ENCODE peak calls at places on chromosomes 12 and 14, in six cellular contexts. M is tibial artery; O is bronchial epithelial cell; L is spleen; A is CD8-positive, alpha-beta T cell; B is breast epithelium. G is an unnamed sample.
A peak's percentile ranks its signal among the peaks of the same experiment; 100 is the strongest.

GRCh38 chr12:102702447-102703114 is 214.5 kb downstream of the PAH start:
- DNase-seq in M (no peak), O (peak; percentile 46), L (no peak), A (no peak), B (no peak), G (no peak)

GRCh38 chr14:102910442-102910841 is 12.0 kb upstream of the AMN start:
- DNase-seq in M (peak; percentile 38), O (no peak), L (peak; percentile 45), A (no peak), B (no peak), G (no peak)

GRCh38 chr12:5872745-5873144 is 72.3 kb downstream of the ANO2 start:
- DNase-seq in M (no peak), O (peak; percentile 1), L (no peak), A (no peak), B (no peak), G (no peak)

GRCh38 chr14:36430662-36431084 is 89.4 kb downstream of the NKX2-1 start:
- DNase-seq in M (no peak), O (peak; percentile 58), L (no peak), A (no peak), B (no peak), G (no peak)

GRCh38 chr12:121245031-121245430 is 35.1 kb downstream of the P2RX4 start:
- DNase-seq in M (no peak), O (no peak), L (no peak), A (no peak), B (no peak), G (no peak)

GRCh38 chr12:59055204-59055839 is 135.0 kb upstream of the LRIG3 start:
- DNase-seq in M (no peak), O (peak; percentile 99), L (no peak), A (no peak), B (no peak), G (no peak)

GRCh38 chr12:16112151-16112550 is 165.3 kb downstream of the SLC15A5 start:
- DNase-seq in M (no peak), O (no peak), L (no peak), A (no peak), B (no peak), G (no peak)

GRCh38 chr12:124646385-124647230 is 79.2 kb upstream of the NCOR2 start:
- DNase-seq in M (no peak), O (no peak), L (no peak), A (peak; percentile 35), B (no peak), G (no peak)

GRCh38 chr12:107330901-107331431 is 237.6 kb upstream of the CRY1 start:
- DNase-seq in M (no peak), O (no peak), L (no peak), A (no peak), B (no peak), G (no peak)

GRCh38 chr14:100365741-100366140 is 42.6 kb downstream of the SLC25A47 start:
- DNase-seq in M (no peak), O (no peak), L (no peak), A (no peak), B (no peak), G (no peak)

GRCh38 chr12:102740157-102741032 is 176.6 kb downstream of the PAH start:
- DNase-seq in M (no peak), O (peak; percentile 13), L (no peak), A (no peak), B (no peak), G (no peak)

GRCh38 chr12:80778005-80778541 is 61.4 kb downstream of the MYF5 start:
- DNase-seq in M (peak; percentile 74), O (peak; percentile 99), L (no peak), A (no peak), B (no peak), G (no peak)

GRCh38 chr14:52060080-52060479 is 8.8 kb downstream of the NID2 start:
- DNase-seq in M (no peak), O (no peak), L (no peak), A (no peak), B (no peak), G (no peak)

GRCh38 chr12:42238240-42239140 is at the start of gene YAF2:
- DNase-seq in M (peak; percentile 93), O (peak; percentile 64), L (peak; percentile 98), A (peak; percentile 87), B (peak; percentile 86), G (peak; percentile 89)

GRCh38 chr12:99695050-99695449 is 47.5 kb downstream of the GARIN6 start:
- DNase-seq in M (no peak), O (no peak), L (no peak), A (no peak), B (no peak), G (no peak)

GRCh38 chr14:24259282-24260025 is 3.5 kb downstream of the TGM1 start:
- DNase-seq in M (peak; percentile 54), O (peak; percentile 48), L (peak; percentile 50), A (no peak), B (no peak), G (no peak)

GRCh38 chr12:1691123-1692007 is 495 bp downstream of the ADIPOR2 start:
- DNase-seq in M (peak; percentile 71), O (peak; percentile 36), L (peak; percentile 93), A (no peak), B (no peak), G (peak; percentile 22)

GRCh38 chr14:33679461-33680225 is 271.2 kb downstream of the EGLN3 start:
- DNase-seq in M (no peak), O (peak; percentile 52), L (no peak), A (no peak), B (no peak), G (no peak)

DNA sequence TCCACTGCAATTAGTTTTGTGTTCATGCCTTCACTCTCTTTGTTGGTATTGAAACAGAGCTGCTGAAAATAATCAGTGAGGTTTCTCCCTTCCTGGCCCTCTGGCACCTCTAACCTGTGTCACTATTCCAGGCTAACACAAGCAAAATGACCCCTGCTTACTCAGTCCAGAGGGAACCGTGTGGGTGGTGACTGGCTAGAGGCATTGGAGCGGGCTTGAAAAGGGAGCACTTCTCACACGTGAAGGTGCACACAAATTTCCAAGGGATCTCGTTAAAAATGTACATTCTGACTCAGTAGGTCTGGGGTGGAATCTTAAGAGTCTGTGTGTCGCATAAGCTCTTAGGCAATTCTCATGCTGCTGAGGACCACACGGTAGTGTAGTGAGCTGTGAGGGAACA is 1.3 kb upstream of the SLC24A4 start:
- DNase-seq in M (no peak), O (no peak), L (no peak), A (no peak), B (no peak), G (no peak)
- H3K27me3 ChIP-seq in M (no peaks in the 10 kb centered on the region), O (peaks cover 42% of the 10 kb centered on the region), L (peaks cover 58% of the 10 kb centered on the region), A (peaks cover 3% of the 10 kb centered on the region), B (peaks cover 60% of the 10 kb centered on the region), G (no peaks in the 10 kb centered on the region)

GRCh38 chr12:3553221-3553620 is 62.2 kb downstream of the PRMT8 start:
- DNase-seq in M (no peak), O (no peak), L (no peak), A (no peak), B (peak; percentile 7), G (no peak)
- H3K27me3 ChIP-seq in M (no peaks in the 10 kb centered on the region), O (peaks cover 3% of the 10 kb centered on the region), L (peaks cover 6% of the 10 kb centered on the region), A (no peaks in the 10 kb centered on the region), B (peaks cover 4% of the 10 kb centered on the region), G (no peaks in the 10 kb centered on the region)

DNA sequence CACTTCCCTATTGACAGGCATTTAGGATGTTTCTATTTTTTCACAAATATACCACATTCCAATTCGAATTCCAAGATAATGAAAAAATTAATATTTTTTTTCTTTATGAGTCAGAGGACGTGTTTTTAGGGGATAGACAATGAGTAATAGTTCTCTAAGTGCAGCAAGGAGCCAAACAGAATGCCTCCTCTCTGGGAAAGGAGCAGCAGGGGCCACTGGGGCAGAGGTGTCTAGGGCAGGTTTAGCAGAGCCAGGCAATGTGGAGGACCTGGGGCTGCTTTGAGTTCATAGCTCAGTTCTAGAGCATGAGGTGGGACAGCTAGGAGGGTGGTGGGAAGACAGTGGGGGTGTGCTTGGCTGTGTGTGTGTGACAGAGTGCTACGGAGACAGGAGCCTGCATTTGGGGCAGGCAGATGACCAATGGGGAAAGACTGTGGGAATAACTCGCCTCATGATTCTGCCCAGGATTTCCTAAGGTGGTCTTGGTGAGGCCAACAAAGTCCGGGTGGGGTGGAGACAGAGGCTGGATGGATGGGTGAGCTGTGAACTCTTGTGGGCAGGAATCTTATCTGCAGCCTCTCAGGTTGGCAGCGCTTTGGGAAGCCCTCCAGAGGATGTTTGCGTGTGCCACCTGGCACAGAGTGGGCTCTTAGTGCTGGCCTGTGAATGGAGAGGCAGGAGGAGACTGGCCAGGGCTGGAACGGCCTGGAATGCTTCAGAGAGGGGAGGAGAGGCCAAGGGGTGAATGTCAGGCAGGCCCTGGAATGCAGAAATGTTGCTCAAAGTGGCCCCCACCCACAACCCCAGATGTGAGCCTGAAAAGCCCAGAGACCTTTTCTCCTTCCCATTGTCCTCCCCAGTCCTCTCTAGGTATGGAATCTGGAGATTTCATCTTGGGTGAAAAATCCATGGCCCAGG is 2.4 kb upstream of the KRT7 start:
- DNase-seq in M (peak; percentile 75), O (peak; percentile 83), L (peak; percentile 46), A (no peak), B (peak; percentile 51), G (no peak)
- H3K27me3 ChIP-seq in M (no peaks in the 10 kb centered on the region), O (no peaks in the 10 kb centered on the region), L (peaks cover 48% of the 10 kb centered on the region), A (peaks cover 5% of the 10 kb centered on the region), B (peaks cover 5% of the 10 kb centered on the region), G (peaks cover 6% of the 10 kb centered on the region)

DNA sequence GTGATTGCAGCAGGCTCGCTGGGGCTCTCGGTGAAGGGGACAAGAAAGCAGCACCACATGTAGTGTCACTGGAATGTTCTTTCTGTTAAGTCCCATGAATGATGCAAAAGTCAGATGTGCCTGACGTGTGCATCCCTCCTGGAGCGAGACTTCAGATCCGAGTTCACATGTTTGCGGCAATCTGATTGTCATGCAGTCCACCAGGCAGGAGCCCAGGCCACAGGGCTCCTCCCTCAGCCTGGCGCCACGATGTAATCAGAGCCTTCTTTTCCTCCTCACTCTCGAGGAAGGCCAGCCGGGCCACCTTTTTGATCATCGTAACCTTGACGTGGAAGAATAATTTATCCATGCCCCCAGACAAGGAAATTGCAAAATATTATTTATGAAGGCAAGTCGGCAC is 214.7 kb downstream of the PHETA1 start:
- DNase-seq in M (no peak), O (no peak), L (peak; percentile 27), A (no peak), B (no peak), G (no peak)
- H3K27me3 ChIP-seq in M (no peaks in the 10 kb centered on the region), O (no peaks in the 10 kb centered on the region), L (peaks cover 16% of the 10 kb centered on the region), A (no peaks in the 10 kb centered on the region), B (peaks cover 38% of the 10 kb centered on the region), G (no peaks in the 10 kb centered on the region)

DNA sequence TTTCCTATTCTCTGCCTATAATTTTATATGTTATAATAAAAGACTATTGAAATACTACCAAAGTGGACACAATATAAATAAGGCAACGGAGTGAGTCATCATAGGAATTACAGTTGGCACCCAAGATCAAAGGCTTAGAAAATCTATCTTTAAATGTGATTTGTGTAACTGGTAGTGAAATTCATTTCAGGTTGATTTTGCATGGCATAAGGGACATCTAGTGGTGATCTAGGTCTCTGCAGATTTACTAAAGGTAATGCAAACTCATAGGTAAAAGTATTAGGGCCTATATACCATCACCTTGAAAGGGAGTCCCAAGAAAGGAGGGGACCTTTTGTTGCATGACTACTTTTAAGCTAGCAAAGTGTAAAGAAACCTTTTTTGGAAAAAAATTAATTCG is 527.2 kb downstream of the NRXN3 start:
- DNase-seq in M (no peak), O (peak; percentile 46), L (no peak), A (no peak), B (no peak), G (no peak)
- H3K27me3 ChIP-seq in M (no peaks in the 10 kb centered on the region), O (no peaks in the 10 kb centered on the region), L (no peaks in the 10 kb centered on the region), A (no peaks in the 10 kb centered on the region), B (no peaks in the 10 kb centered on the region), G (no peaks in the 10 kb centered on the region)